ENCODE peak calls at places on chromosomes 3 and 15, in ten cellular contexts. C is skeletal muscle cell; Q is HL-60; D is aorta; P is activated CD4-positive, alpha-beta memory T cell treated with anti-CD3 and anti-CD28 coated beads, Interleukin-2, amount 10 ng/mL, durations not matched to agents 7 days and 5 days; X is NB4; R is mesenchymal stem cell; J is AG08395; T is NAMALWA; N is naive thymus-derived CD8-positive, alpha-beta T cell. E is an unnamed sample.

GRCh38 chr3:157532529-157533297 is 29.5 kb upstream of the VEPH1 start:
- DNase-seq in T (peak; percentile 90), D (no peak), Q (peak; percentile 14), P (no peak), J (peak; percentile 72), X (peak; percentile 73), C (peak; percentile 76), N (no peak), R (peak; percentile 85), E (peak; percentile 94)

GRCh38 chr15:29677871-29678431 is 144.3 kb downstream of the TJP1 start:
- DNase-seq in T (no peak), R (no peak), P (no peak), C (no peak), N (no peak), J (no peak), D (no peak), Q (no peak), X (no peak), E (no peak)

GRCh38 chr3:126367316-126367805 is 10.2 kb upstream of the KLF15 start:
- DNase-seq in T (no peak), X (no peak), D (peak; percentile 41), Q (no peak), N (no peak), C (no peak), R (no peak), P (no peak), J (no peak), E (no peak)

GRCh38 chr3:187808466-187809291 is 63.4 kb upstream of the BCL6 start:
- DNase-seq in Q (no peak), N (no peak), D (no peak), X (peak; percentile 19), P (no peak), R (no peak), J (no peak), C (no peak), T (peak; percentile 36), E (no peak)

GRCh38 chr3:195897853-195898415 is 10.4 kb downstream of the TNK2 start:
- DNase-seq in C (no peak), T (no peak), X (no peak), Q (no peak), J (no peak), P (no peak), D (no peak), N (no peak), R (no peak), E (peak; percentile 39)

GRCh38 chr15:27561816-27562215 is 537.3 kb downstream of the OCA2 start:
- DNase-seq in P (no peak), D (no peak), X (no peak), R (no peak), C (peak; percentile 36), J (no peak), N (no peak), T (no peak), Q (no peak), E (no peak)

GRCh38 chr15:85454403-85454802 is 74.0 kb downstream of the AKAP13 start:
- DNase-seq in J (no peak), R (no peak), C (no peak), T (no peak), N (no peak), P (no peak), D (no peak), Q (no peak), X (no peak), E (no peak)

GRCh38 chr3:46695962-46696922 is 2.8 kb upstream of the ALS2CL start:
- DNase-seq in X (peak; percentile 45), C (no peak), J (peak; percentile 65), P (no peak), R (peak; percentile 74), D (peak; percentile 88), Q (no peak), N (no peak), T (no peak), E (peak; percentile 26)

GRCh38 chr3:22887664-22888291 is 315.3 kb upstream of the UBE2E2 start:
- DNase-seq in X (peak; percentile 49), T (peak; percentile 58), R (peak; percentile 44), N (no peak), Q (no peak), D (no peak), J (peak; percentile 8), C (peak; percentile 8), P (no peak), E (peak; percentile 44)

GRCh38 chr3:42539871-42540714 is 37.6 kb downstream of the VIPR1 start:
- DNase-seq in P (peak; percentile 65), J (peak; percentile 39), D (no peak), R (peak; percentile 15), X (peak; percentile 49), C (no peak), T (peak; percentile 54), Q (peak; percentile 29), N (peak; percentile 48), E (peak; percentile 69)

GRCh38 chr3:179927191-179927590 is 109.5 kb downstream of the PEX5L start:
- DNase-seq in R (no peak), N (no peak), C (no peak), X (no peak), Q (no peak), J (no peak), P (no peak), T (no peak), D (no peak), E (no peak)

GRCh38 chr15:85831415-85832113 is 36.8 kb upstream of the KLHL25 start:
- DNase-seq in C (peak; percentile 12), J (peak; percentile 71), X (peak; percentile 53), T (peak; percentile 33), P (peak; percentile 34), D (peak; percentile 84), R (peak; percentile 56), Q (no peak), N (no peak), E (peak; percentile 79)

GRCh38 chr3:139794469-139795265 is 116.9 kb upstream of the NMNAT3 start:
- DNase-seq in Q (no peak), C (no peak), T (no peak), N (no peak), P (no peak), X (peak; percentile 7), J (no peak), R (peak; percentile 23), D (no peak), E (no peak)

GRCh38 chr3:123349566-123350450 is 99.1 kb downstream of the ADCY5 start:
- DNase-seq in D (peak; percentile 66), J (no peak), Q (no peak), N (no peak), C (no peak), X (no peak), T (no peak), P (no peak), R (no peak), E (no peak)

GRCh38 chr3:5019411-5020261 is 40.4 kb downstream of the BHLHE40 start:
- DNase-seq in D (no peak), T (no peak), N (peak; percentile 43), P (peak; percentile 86), R (no peak), Q (no peak), C (no peak), J (no peak), X (no peak), E (no peak)

GRCh38 chr3:140727886-140728285 is 50.0 kb downstream of the TRIM42 start:
- DNase-seq in D (no peak), T (no peak), N (no peak), X (no peak), R (no peak), J (no peak), Q (no peak), P (no peak), C (no peak), E (no peak)

GRCh38 chr15:94230436-94230885 is 900 bp upstream of the MCTP2 start:
- DNase-seq in N (no peak), Q (no peak), X (peak; percentile 24), R (no peak), J (peak; percentile 25), D (no peak), P (no peak), C (no peak), T (no peak), E (no peak)

GRCh38 chr3:111610612-111611054 is 15.5 kb upstream of the ZBED2 start:
- DNase-seq in P (no peak), Q (no peak), X (no peak), N (no peak), C (no peak), D (no peak), T (no peak), R (no peak), J (no peak), E (no peak)

GRCh38 chr3:190040145-190040544 is 80.6 kb downstream of the P3H2 start:
- DNase-seq in X (no peak), T (no peak), D (no peak), C (no peak), N (no peak), R (no peak), Q (no peak), J (no peak), P (no peak), E (no peak)

GRCh38 chr3:153927107-153927506 is 194.1 kb upstream of the ARHGEF26 start:
- DNase-seq in J (peak; percentile 58), C (peak; percentile 73), X (peak; percentile 15), Q (no peak), P (no peak), R (peak; percentile 9), T (peak; percentile 58), N (no peak), D (no peak), E (peak; percentile 55)

GRCh38 chr3:178146406-178146831 is 389.8 kb upstream of the KCNMB2 start:
- DNase-seq in R (no peak), X (no peak), Q (no peak), C (no peak), D (no peak), J (peak; percentile 7), N (no peak), P (no peak), T (no peak), E (no peak)

GRCh38 chr3:143808999-143809700 is 39.1 kb downstream of the SLC9A9 start:
- DNase-seq in C (no peak), Q (no peak), T (no peak), N (no peak), D (no peak), P (no peak), J (peak; percentile 33), X (no peak), R (no peak), E (no peak)

GRCh38 chr15:37106490-37107001 is 6.2 kb upstream of the MEIS2 start:
- DNase-seq in P (no peak), J (no peak), X (peak; percentile 38), N (no peak), D (peak; percentile 73), R (peak; percentile 68), C (no peak), T (peak; percentile 49), Q (no peak), E (peak; percentile 64)

GRCh38 chr3:169668957-169669681 is 5.6 kb upstream of the MECOM start:
- DNase-seq in D (peak; percentile 94), N (no peak), Q (no peak), J (peak; percentile 61), T (peak; percentile 72), P (peak; percentile 54), X (peak; percentile 55), R (peak; percentile 58), C (no peak), E (peak; percentile 90)

GRCh38 chr3:47082519-47082918 is 81.4 kb downstream of the SETD2 start:
- DNase-seq in P (no peak), X (peak; percentile 49), J (peak; percentile 18), N (no peak), T (no peak), D (no peak), R (peak; percentile 88), Q (peak; percentile 38), C (peak; percentile 10), E (no peak)

GRCh38 chr15:50107591-50108408 is 11.2 kb downstream of the ATP8B4 start:
- DNase-seq in X (peak; percentile 96), T (no peak), J (no peak), N (no peak), C (no peak), P (peak; percentile 64), R (no peak), D (no peak), Q (peak; percentile 90), E (no peak)

E was measured in dermis blood vessel endothelial cell.